ENCODE peak calls at places on chromosomes 2 and 18, in eight cellular contexts. N, A, O, G, T, B, P and K are unnamed samples.

GRCh38 chr2:43224131-43224570 is 2.3 kb downstream of the ZFP36L2 start:
- DNase-seq in G (peak; percentile 87), N (peak; percentile 86), A (peak; percentile 67), B (peak; percentile 86), O (peak; percentile 72), T (peak; percentile 38), P (peak; percentile 78), K (peak; percentile 77)

GRCh38 chr2:211132586-211132985 is 576.2 kb downstream of the CPS1 start:
- DNase-seq in T (no peak), N (no peak), A (no peak), B (no peak), G (peak; percentile 56), O (no peak), P (no peak), K (no peak)

GRCh38 chr2:220143336-220143735 is 515.9 kb downstream of the SLC4A3 start:
- DNase-seq in G (peak; percentile 86), A (no peak), P (no peak), T (no peak), N (no peak), O (peak; percentile 86), B (no peak), K (no peak)

GRCh38 chr18:25350561-25351201 is 1.3 kb downstream of the ZNF521 start:
- DNase-seq in B (no peak), P (no peak), N (no peak), T (peak; percentile 40), A (peak; percentile 66), G (peak; percentile 65), O (peak; percentile 65), K (peak; percentile 26)

GRCh38 chr2:205889073-205889472 is 196.9 kb downstream of the INO80D start:
- DNase-seq in T (no peak), P (peak; percentile 39), O (peak; percentile 12), B (no peak), N (no peak), A (no peak), G (peak; percentile 14), K (no peak)

GRCh38 chr2:65358690-65359400 is 73.6 kb downstream of the SPRED2 start:
- DNase-seq in A (no peak), G (no peak), B (no peak), O (peak; percentile 49), T (no peak), P (no peak), N (no peak), K (no peak)

GRCh38 chr2:83972123-83972522 is 487.0 kb downstream of the SUCLG1 start:
- DNase-seq in B (no peak), N (no peak), G (peak; percentile 9), A (no peak), P (no peak), T (no peak), O (no peak), K (no peak)

GRCh38 chr2:165953306-165953654 is 296 bp downstream of the TTC21B start:
- DNase-seq in B (no peak), T (no peak), A (peak; percentile 24), G (no peak), P (no peak), N (no peak), O (no peak), K (no peak)

GRCh38 chr2:19901201-19901457 is 654 bp downstream of the TTC32 start:
- DNase-seq in B (no peak), G (no peak), T (no peak), O (no peak), N (no peak), A (no peak), P (no peak), K (no peak)

GRCh38 chr18:69469444-69469919 is 68.8 kb downstream of the DOK6 start:
- DNase-seq in T (no peak), G (peak; percentile 19), B (no peak), P (peak; percentile 1), N (peak; percentile 31), A (no peak), O (no peak), K (no peak)

GRCh38 chr2:30362468-30363081 is 84.5 kb upstream of the LCLAT1 start:
- DNase-seq in N (no peak), O (peak; percentile 70), B (no peak), P (no peak), T (no peak), G (no peak), A (no peak), K (no peak)

GRCh38 chr2:232911712-232912277 is 41.7 kb downstream of the SNORC start:
- DNase-seq in O (no peak), A (no peak), N (no peak), T (no peak), P (no peak), G (no peak), B (no peak), K (no peak)

GRCh38 chr18:9092665-9093064 is 9.8 kb upstream of the NDUFV2 start:
- DNase-seq in G (peak; percentile 68), O (no peak), A (no peak), N (no peak), P (no peak), T (no peak), B (no peak), K (peak; percentile 32)

GRCh38 chr2:25651066-25651465 is 22.3 kb downstream of the DTNB start:
- DNase-seq in T (no peak), B (no peak), A (no peak), G (peak; percentile 83), O (peak; percentile 56), N (no peak), P (peak; percentile 24), K (no peak)

GRCh38 chr2:235091421-235091820 is 139.6 kb downstream of the SH3BP4 start:
- DNase-seq in G (peak; percentile 18), B (no peak), P (no peak), O (no peak), N (no peak), A (no peak), T (no peak), K (no peak)

GRCh38 chr2:232338759-232339106 is 39.8 kb upstream of the ALPP start:
- DNase-seq in A (no peak), G (no peak), T (no peak), P (no peak), B (peak; percentile 53), O (no peak), N (no peak), K (no peak)

GRCh38 chr2:199404841-199405240 is 52.9 kb downstream of the SATB2 start:
- DNase-seq in O (peak; percentile 57), P (no peak), T (no peak), A (no peak), N (no peak), G (peak; percentile 53), B (no peak), K (no peak)

GRCh38 chr2:60472026-60472425 is 81.4 kb downstream of the BCL11A start:
- DNase-seq in P (no peak), N (no peak), T (no peak), O (no peak), B (no peak), G (no peak), A (no peak), K (peak; percentile 12)

GRCh38 chr18:63210531-63210930 is 109.0 kb downstream of the BCL2 start:
- DNase-seq in P (no peak), A (no peak), B (no peak), N (no peak), O (no peak), G (no peak), T (no peak), K (no peak)
- H3K4me1 ChIP-seq in P (peaks cover 3% of the 10 kb centered on the region), A (no peaks in the 10 kb centered on the region), B (no peaks in the 10 kb centered on the region), N (peaks cover 99% of the 10 kb centered on the region), O (no peaks in the 10 kb centered on the region), G (peaks cover 3% of the 10 kb centered on the region), T (peaks cover 55% of the 10 kb centered on the region), K (peaks cover 9% of the 10 kb centered on the region)

GRCh38 chr2:55420244-55420713 is 623 bp upstream of the CCDC88A start:
- DNase-seq in A (no peak), G (no peak), B (no peak), N (no peak), P (no peak), T (no peak), O (no peak), K (no peak)
- H3K4me1 ChIP-seq in A (no peaks in the 10 kb centered on the region), G (peaks cover 20% of the 10 kb centered on the region), B (peaks cover 4% of the 10 kb centered on the region), N (peaks cover 34% of the 10 kb centered on the region), P (no peaks in the 10 kb centered on the region), T (peaks cover 34% of the 10 kb centered on the region), O (peaks cover 2% of the 10 kb centered on the region), K (no peaks in the 10 kb centered on the region)

DNA sequence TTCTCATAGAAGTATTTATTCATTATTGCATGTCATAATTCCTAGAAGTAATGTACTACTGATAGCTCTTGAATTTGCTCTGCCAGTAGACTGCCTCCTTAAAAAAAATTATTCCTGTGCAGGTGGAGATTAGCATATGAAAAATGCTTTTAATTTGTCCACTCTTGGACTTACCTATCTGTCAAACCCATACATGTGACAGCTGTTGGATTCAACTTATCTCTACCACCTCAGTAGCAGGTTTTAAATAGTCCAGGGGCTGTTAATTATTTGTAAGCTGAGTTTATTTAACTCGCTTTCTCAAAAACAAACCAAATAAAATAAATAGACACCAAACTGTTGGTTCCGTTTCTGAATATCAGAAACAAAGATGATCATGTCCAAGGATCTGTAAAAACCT is 44.3 kb downstream of the ZEB2 start:
- DNase-seq in O (no peak), N (no peak), T (no peak), B (no peak), A (no peak), G (no peak), P (no peak), K (no peak)
- H3K4me1 ChIP-seq in O (peaks cover 20% of the 10 kb centered on the region), N (no peaks in the 10 kb centered on the region), T (peaks cover 94% of the 10 kb centered on the region), B (peaks cover 30% of the 10 kb centered on the region), A (no peaks in the 10 kb centered on the region), G (peaks cover 66% of the 10 kb centered on the region), P (peaks cover 15% of the 10 kb centered on the region), K (peaks cover 3% of the 10 kb centered on the region)

GRCh38 chr2:47028846-47029560 is 113.4 kb upstream of the MCFD2 start:
- DNase-seq in P (no peak), N (no peak), O (no peak), B (no peak), G (no peak), T (no peak), A (no peak), K (no peak)

GRCh38 chr2:47026738-47027531 is 111.3 kb upstream of the MCFD2 start:
- DNase-seq in T (no peak), N (no peak), A (no peak), O (no peak), P (peak; percentile 57), B (no peak), G (no peak), K (no peak)

GRCh38 chr2:47025969-47026610 is 110.5 kb upstream of the MCFD2 start:
- DNase-seq in P (no peak), O (no peak), T (no peak), A (no peak), B (no peak), N (no peak), G (no peak), K (no peak)

GRCh38 chr2:47029737-47030524 is 114.3 kb upstream of the MCFD2 start:
- DNase-seq in T (no peak), B (no peak), O (peak; percentile 52), A (no peak), N (no peak), G (no peak), P (no peak), K (no peak)

GRCh38 chr2:47028171-47028570 is 112.6 kb upstream of the MCFD2 start:
- DNase-seq in T (no peak), N (no peak), B (no peak), A (no peak), G (no peak), O (no peak), P (no peak), K (no peak)
- H3K4me1 ChIP-seq in T (peaks cover 56% of the 10 kb centered on the region), N (no peaks in the 10 kb centered on the region), B (peaks cover 16% of the 10 kb centered on the region), A (peaks cover 1% of the 10 kb centered on the region), G (peaks cover 13% of the 10 kb centered on the region), O (peaks cover 22% of the 10 kb centered on the region), P (peaks cover under 1% of the 10 kb centered on the region), K (no peaks in the 10 kb centered on the region)

GRCh38 chr2:16661936-16662335 is 3.7 kb downstream of the CYRIA start:
- DNase-seq in B (no peak), O (no peak), G (no peak), P (no peak), T (no peak), N (no peak), A (no peak), K (no peak)
- H3K4me1 ChIP-seq in B (peaks cover 68% of the 10 kb centered on the region), O (peaks cover 24% of the 10 kb centered on the region), G (peaks cover 7% of the 10 kb centered on the region), P (peaks cover 8% of the 10 kb centered on the region), T (peaks cover 45% of the 10 kb centered on the region), N (peaks cover 4% of the 10 kb centered on the region), A (no peaks in the 10 kb centered on the region), K (no peaks in the 10 kb centered on the region)